ENCODE peak calls at places on chromosomes 1 and 21, in ten cellular contexts. One of them, this sample, is unnamed.

GRCh38 chr1:10694274-10694632 is 102.2 kb downstream of the CASZ1 start:
- DNase-seq in anterior cingulate cortex: no peak
- DNase-seq in mesothelial cell of epicardium: no peak
- DNase-seq in endothelial cell: no peak
- DNase-seq in CD8-positive, alpha-beta memory T cell: peak; percentile 62
- DNase-seq in HL-60: peak; percentile 6
- DNase-seq in naive thymus-derived CD4-positive, alpha-beta T cell: no peak
- DNase-seq in cerebellar nuclear complex: no peak
- DNase-seq in GM10248: peak; percentile 86
- DNase-seq in cardiac fibroblast: peak; percentile 20
- DNase-seq in this sample: peak; percentile 66

GRCh38 chr1:18112611-18113010 is 5.0 kb downstream of the IGSF21 start:
- DNase-seq in cardiac fibroblast: no peak
- DNase-seq in CD8-positive, alpha-beta memory T cell: no peak
- DNase-seq in HL-60: no peak
- DNase-seq in GM10248: no peak
- DNase-seq in mesothelial cell of epicardium: no peak
- DNase-seq in anterior cingulate cortex: no peak
- DNase-seq in endothelial cell: no peak
- DNase-seq in cerebellar nuclear complex: no peak
- DNase-seq in naive thymus-derived CD4-positive, alpha-beta T cell: no peak
- DNase-seq in this sample: no peak

GRCh38 chr1:166740668-166741276 is 98.5 kb upstream of the POGK start:
- DNase-seq in endothelial cell: no peak
- DNase-seq in mesothelial cell of epicardium: no peak
- DNase-seq in anterior cingulate cortex: no peak
- DNase-seq in CD8-positive, alpha-beta memory T cell: no peak
- DNase-seq in GM10248: no peak
- DNase-seq in HL-60: no peak
- DNase-seq in naive thymus-derived CD4-positive, alpha-beta T cell: no peak
- DNase-seq in cerebellar nuclear complex: no peak
- DNase-seq in cardiac fibroblast: no peak
- DNase-seq in this sample: no peak

GRCh38 chr1:39026947-39027507 is 877 bp downstream of the NDUFS5 start:
- DNase-seq in endothelial cell: no peak
- DNase-seq in GM10248: no peak
- DNase-seq in CD8-positive, alpha-beta memory T cell: no peak
- DNase-seq in cerebellar nuclear complex: no peak
- DNase-seq in naive thymus-derived CD4-positive, alpha-beta T cell: no peak
- DNase-seq in HL-60: no peak
- DNase-seq in mesothelial cell of epicardium: no peak
- DNase-seq in cardiac fibroblast: no peak
- DNase-seq in anterior cingulate cortex: no peak
- DNase-seq in this sample: no peak

GRCh38 chr1:52002038-52002917 is 11.8 kb upstream of the RAB3B start:
- DNase-seq in endothelial cell: peak; percentile 87
- DNase-seq in GM10248: peak; percentile 85
- DNase-seq in cardiac fibroblast: peak; percentile 94
- DNase-seq in anterior cingulate cortex: no peak
- DNase-seq in mesothelial cell of epicardium: peak; percentile 41
- DNase-seq in naive thymus-derived CD4-positive, alpha-beta T cell: peak; percentile 74
- DNase-seq in HL-60: peak; percentile 73
- DNase-seq in CD8-positive, alpha-beta memory T cell: peak; percentile 22
- DNase-seq in cerebellar nuclear complex: no peak
- DNase-seq in this sample: peak; percentile 6

GRCh38 chr1:198929961-198930599 is 291.2 kb downstream of the PTPRC start:
- DNase-seq in HL-60: no peak
- DNase-seq in cardiac fibroblast: peak; percentile 51
- DNase-seq in anterior cingulate cortex: no peak
- DNase-seq in CD8-positive, alpha-beta memory T cell: no peak
- DNase-seq in naive thymus-derived CD4-positive, alpha-beta T cell: peak; percentile 67
- DNase-seq in GM10248: no peak
- DNase-seq in cerebellar nuclear complex: peak; percentile 10
- DNase-seq in endothelial cell: no peak
- DNase-seq in mesothelial cell of epicardium: no peak
- DNase-seq in this sample: no peak

GRCh38 chr21:14862794-14863720 is 201.7 kb downstream of the NRIP1 start:
- DNase-seq in naive thymus-derived CD4-positive, alpha-beta T cell: peak; percentile 12
- DNase-seq in cerebellar nuclear complex: no peak
- DNase-seq in anterior cingulate cortex: no peak
- DNase-seq in GM10248: no peak
- DNase-seq in cardiac fibroblast: peak; percentile 42
- DNase-seq in HL-60: no peak
- DNase-seq in CD8-positive, alpha-beta memory T cell: no peak
- DNase-seq in mesothelial cell of epicardium: no peak
- DNase-seq in endothelial cell: peak; percentile 17
- DNase-seq in this sample: no peak

GRCh38 chr1:204258213-204259115 is 44.7 kb upstream of the GOLT1A start:
- DNase-seq in naive thymus-derived CD4-positive, alpha-beta T cell: peak; percentile 11
- DNase-seq in endothelial cell: peak; percentile 85
- DNase-seq in cardiac fibroblast: peak; percentile 64
- DNase-seq in CD8-positive, alpha-beta memory T cell: no peak
- DNase-seq in cerebellar nuclear complex: no peak
- DNase-seq in HL-60: no peak
- DNase-seq in GM10248: peak; percentile 74
- DNase-seq in anterior cingulate cortex: peak; percentile 70
- DNase-seq in mesothelial cell of epicardium: peak; percentile 73
- DNase-seq in this sample: peak; percentile 5

GRCh38 chr1:9767964-9768668 is 55.6 kb downstream of the CLSTN1 start:
- DNase-seq in GM10248: no peak
- DNase-seq in cardiac fibroblast: no peak
- DNase-seq in cerebellar nuclear complex: no peak
- DNase-seq in CD8-positive, alpha-beta memory T cell: peak; percentile 3
- DNase-seq in HL-60: no peak
- DNase-seq in naive thymus-derived CD4-positive, alpha-beta T cell: no peak
- DNase-seq in endothelial cell: no peak
- DNase-seq in mesothelial cell of epicardium: no peak
- DNase-seq in anterior cingulate cortex: no peak
- DNase-seq in this sample: peak; percentile 9

GRCh38 chr21:44603109-44603875 is 2.9 kb downstream of the KRTAP10-7 start:
- DNase-seq in HL-60: no peak
- DNase-seq in naive thymus-derived CD4-positive, alpha-beta T cell: no peak
- DNase-seq in cerebellar nuclear complex: no peak
- DNase-seq in CD8-positive, alpha-beta memory T cell: no peak
- DNase-seq in mesothelial cell of epicardium: peak; percentile 25
- DNase-seq in cardiac fibroblast: no peak
- DNase-seq in GM10248: no peak
- DNase-seq in endothelial cell: no peak
- DNase-seq in anterior cingulate cortex: no peak
- DNase-seq in this sample: no peak

GRCh38 chr1:52323731-52324130 is 42.3 kb downstream of the CC2D1B start:
- DNase-seq in CD8-positive, alpha-beta memory T cell: no peak
- DNase-seq in cardiac fibroblast: no peak
- DNase-seq in endothelial cell: no peak
- DNase-seq in mesothelial cell of epicardium: no peak
- DNase-seq in HL-60: no peak
- DNase-seq in GM10248: no peak
- DNase-seq in cerebellar nuclear complex: no peak
- DNase-seq in anterior cingulate cortex: no peak
- DNase-seq in naive thymus-derived CD4-positive, alpha-beta T cell: no peak
- DNase-seq in this sample: no peak

GRCh38 chr21:34514576-34515135 is 2.6 kb upstream of the KCNE1 start:
- DNase-seq in cardiac fibroblast: no peak
- DNase-seq in GM10248: no peak
- DNase-seq in CD8-positive, alpha-beta memory T cell: no peak
- DNase-seq in mesothelial cell of epicardium: no peak
- DNase-seq in naive thymus-derived CD4-positive, alpha-beta T cell: no peak
- DNase-seq in endothelial cell: no peak
- DNase-seq in HL-60: no peak
- DNase-seq in anterior cingulate cortex: no peak
- DNase-seq in cerebellar nuclear complex: no peak
- DNase-seq in this sample: no peak

GRCh38 chr1:24704411-24705259 is 40.6 kb upstream of the CLIC4 start:
- DNase-seq in mesothelial cell of epicardium: no peak
- DNase-seq in endothelial cell: no peak
- DNase-seq in cerebellar nuclear complex: no peak
- DNase-seq in cardiac fibroblast: peak; percentile 72
- DNase-seq in CD8-positive, alpha-beta memory T cell: no peak
- DNase-seq in anterior cingulate cortex: peak; percentile 34
- DNase-seq in GM10248: no peak
- DNase-seq in HL-60: no peak
- DNase-seq in naive thymus-derived CD4-positive, alpha-beta T cell: no peak
- DNase-seq in this sample: no peak